ENCODE peak calls at places on chromosome 19, in nine cellular contexts. One of them, this sample, is unnamed.

GRCh38 chr19:6868341-6868740 is 19.0 kb upstream of the ADGRE1 start:
- DNase-seq in DMS 273 treated with DMSO at 0.1 percent for 48 hours: no peak
- DNase-seq in NCI-H146: no peak
- DNase-seq in iris pigment epithelial cell: no peak
- DNase-seq in BJ: no peak
- DNase-seq in kidney tubule cell: no peak
- DNase-seq in SK-MEL-5: no peak
- DNase-seq in cardiac muscle cell: peak
- DNase-seq in D341Med: no peak
- DNase-seq in this sample: no peak

GRCh38 chr19:4089400-4089908 is 22.8 kb upstream of the ZBTB7A start:
- DNase-seq in BJ: no peak
- DNase-seq in SK-MEL-5: no peak
- DNase-seq in D341Med: no peak
- DNase-seq in NCI-H146: no peak
- DNase-seq in DMS 273 treated with DMSO at 0.1 percent for 48 hours: no peak
- DNase-seq in iris pigment epithelial cell: no peak
- DNase-seq in kidney tubule cell: no peak
- DNase-seq in cardiac muscle cell: no peak
- DNase-seq in this sample: peak

GRCh38 chr19:13115936-13116281 is 631 bp downstream of the TRMT1 start:
- DNase-seq in SK-MEL-5: no peak
- DNase-seq in cardiac muscle cell: no peak
- DNase-seq in BJ: no peak
- DNase-seq in iris pigment epithelial cell: no peak
- DNase-seq in D341Med: no peak
- DNase-seq in NCI-H146: peak
- DNase-seq in kidney tubule cell: no peak
- DNase-seq in DMS 273 treated with DMSO at 0.1 percent for 48 hours: no peak
- DNase-seq in this sample: no peak

GRCh38 chr19:4849019-4849418 is 17.5 kb upstream of the TICAM1 start:
- DNase-seq in DMS 273 treated with DMSO at 0.1 percent for 48 hours: no peak
- DNase-seq in BJ: no peak
- DNase-seq in D341Med: no peak
- DNase-seq in NCI-H146: no peak
- DNase-seq in SK-MEL-5: no peak
- DNase-seq in cardiac muscle cell: no peak
- DNase-seq in kidney tubule cell: no peak
- DNase-seq in iris pigment epithelial cell: no peak
- DNase-seq in this sample: no peak

GRCh38 chr19:55210120-55210493 is 806 bp upstream of the PTPRH start:
- DNase-seq in DMS 273 treated with DMSO at 0.1 percent for 48 hours: no peak
- DNase-seq in kidney tubule cell: peak
- DNase-seq in BJ: peak
- DNase-seq in SK-MEL-5: no peak
- DNase-seq in D341Med: no peak
- DNase-seq in NCI-H146: peak
- DNase-seq in iris pigment epithelial cell: peak
- DNase-seq in cardiac muscle cell: peak
- DNase-seq in this sample: no peak

GRCh38 chr19:49155005-49155826 is at the start of gene HRC:
- DNase-seq in D341Med: no peak
- DNase-seq in BJ: no peak
- DNase-seq in iris pigment epithelial cell: no peak
- DNase-seq in SK-MEL-5: no peak
- DNase-seq in cardiac muscle cell: no peak
- DNase-seq in NCI-H146: no peak
- DNase-seq in DMS 273 treated with DMSO at 0.1 percent for 48 hours: no peak
- DNase-seq in kidney tubule cell: no peak
- DNase-seq in this sample: no peak

GRCh38 chr19:7925171-7925837 is 631 bp downstream of the CTXN1 start:
- DNase-seq in iris pigment epithelial cell: peak
- DNase-seq in kidney tubule cell: peak
- DNase-seq in BJ: no peak
- DNase-seq in SK-MEL-5: peak
- DNase-seq in D341Med: peak
- DNase-seq in cardiac muscle cell: peak
- DNase-seq in NCI-H146: peak
- DNase-seq in DMS 273 treated with DMSO at 0.1 percent for 48 hours: no peak
- DNase-seq in this sample: peak

GRCh38 chr19:7434391-7434790 is 54.4 kb downstream of the PEX11G start:
- DNase-seq in SK-MEL-5: no peak
- DNase-seq in cardiac muscle cell: no peak
- DNase-seq in iris pigment epithelial cell: no peak
- DNase-seq in kidney tubule cell: no peak
- DNase-seq in BJ: no peak
- DNase-seq in NCI-H146: peak
- DNase-seq in D341Med: no peak
- DNase-seq in DMS 273 treated with DMSO at 0.1 percent for 48 hours: no peak
- DNase-seq in this sample: no peak

GRCh38 chr19:1392939-1393530 is 8.3 kb downstream of the GAMT start:
- DNase-seq in NCI-H146: no peak
- DNase-seq in kidney tubule cell: no peak
- DNase-seq in DMS 273 treated with DMSO at 0.1 percent for 48 hours: no peak
- DNase-seq in BJ: no peak
- DNase-seq in cardiac muscle cell: no peak
- DNase-seq in SK-MEL-5: no peak
- DNase-seq in D341Med: no peak
- DNase-seq in iris pigment epithelial cell: no peak
- DNase-seq in this sample: no peak

This sample was measured in effector CD4-positive, alpha-beta T cell.